ENCODE peak calls at places on chromosome 22, in ten cellular contexts. O, T, Y, K, E, S, U, D, B and V are unnamed samples.

GRCh38 chr22:41512421-41513194 is 31.7 kb downstream of the POLR3H start:
- DNase-seq in S (peak), E (peak), T (no peak), K (peak), B (no peak), U (peak), D (no peak), Y (peak), O (no peak), V (peak)

GRCh38 chr22:31400023-31400397 is 606 bp downstream of the DRG1 start:
- DNase-seq in S (peak), K (peak), T (no peak), E (no peak), O (no peak), U (peak), D (no peak), Y (no peak), B (no peak), V (no peak)

GRCh38 chr22:25236417-25236816 is 17.0 kb downstream of the CRYBB2 start:
- DNase-seq in Y (no peak), D (no peak), U (no peak), K (no peak), O (no peak), T (no peak), E (no peak), B (no peak), S (no peak), V (no peak)

GRCh38 chr22:29268511-29269229 is 602 bp downstream of the EWSR1 start:
- DNase-seq in Y (peak), S (peak), B (no peak), U (peak), E (peak), T (no peak), D (peak), O (peak), K (peak), V (no peak)

GRCh38 chr22:48321986-48322545 is 1505.6 kb downstream of the BRD1 start:
- DNase-seq in K (no peak), Y (no peak), E (no peak), U (no peak), S (no peak), B (no peak), O (no peak), D (no peak), T (no peak), V (no peak)

GRCh38 chr22:49391436-49391835 is 436.2 kb downstream of the BRD1 start:
- DNase-seq in Y (no peak), U (no peak), K (no peak), D (no peak), S (no peak), B (no peak), O (no peak), T (no peak), E (no peak), V (no peak)

GRCh38 chr22:24768537-24769374 is 5.8 kb downstream of the PIWIL3 start:
- DNase-seq in S (peak), D (peak), E (peak), K (peak), Y (peak), B (no peak), U (peak), T (no peak), O (peak), V (peak)

GRCh38 chr22:22348815-22349454 is 104.3 kb downstream of the VPREB1 start:
- DNase-seq in D (no peak), T (no peak), Y (no peak), E (no peak), O (no peak), K (no peak), S (no peak), U (no peak), B (no peak), V (no peak)

GRCh38 chr22:50343541-50343935 is 411 bp downstream of the PPP6R2 start:
- DNase-seq in D (no peak), U (no peak), B (no peak), Y (no peak), K (no peak), E (no peak), T (no peak), O (no peak), S (no peak), V (no peak)

GRCh38 chr22:30424471-30425326 is 869 bp upstream of the MTFP1 start:
- DNase-seq in S (peak), U (peak), O (no peak), B (no peak), D (no peak), Y (peak), T (no peak), E (no peak), K (peak), V (no peak)

GRCh38 chr22:33393432-33393831 is 335.3 kb upstream of the SYN3 start:
- DNase-seq in K (no peak), S (no peak), U (no peak), D (no peak), E (no peak), T (no peak), O (no peak), B (no peak), Y (no peak), V (no peak)

GRCh38 chr22:20021196-20022181 is 579 bp downstream of the TANGO2 start:
- DNase-seq in Y (peak), S (peak), E (no peak), T (no peak), O (peak), U (no peak), D (peak), B (no peak), K (peak), V (no peak)

GRCh38 chr22:22721681-22722309 is 77.4 kb downstream of the GGTLC2 start:
- DNase-seq in E (no peak), T (no peak), U (no peak), D (peak), K (peak), O (no peak), S (peak), Y (no peak), B (no peak), V (no peak)

GRCh38 chr22:45210577-45211431 is 29.9 kb downstream of the KIAA0930 start:
- DNase-seq in O (no peak), U (no peak), B (no peak), T (no peak), K (no peak), D (no peak), E (no peak), S (no peak), Y (no peak), V (no peak)

GRCh38 chr22:23230348-23231068 is 50.2 kb downstream of the BCR start:
- DNase-seq in E (no peak), D (no peak), T (no peak), O (no peak), U (peak), B (no peak), Y (no peak), S (no peak), K (no peak), V (no peak)

GRCh38 chr22:35314161-35314942 is 14.7 kb downstream of the TOM1 start:
- DNase-seq in D (no peak), O (no peak), B (no peak), K (peak), U (no peak), T (no peak), S (no peak), E (no peak), Y (no peak), V (no peak)

GRCh38 chr22:31947296-31947695 is 3.0 kb downstream of the YWHAH start:
- DNase-seq in Y (no peak), E (peak), T (no peak), B (peak), K (peak), O (no peak), U (peak), S (peak), D (no peak), V (no peak)

GRCh38 chr22:47784367-47784983 is 1022.0 kb downstream of the TBC1D22A start:
- DNase-seq in U (no peak), T (no peak), Y (no peak), K (no peak), D (no peak), S (no peak), E (no peak), O (no peak), B (no peak), V (no peak)

GRCh38 chr22:42268852-42269406 is 1.5 kb downstream of the TCF20 start:
- DNase-seq in Y (no peak), T (no peak), E (peak), B (no peak), O (no peak), D (no peak), K (no peak), S (no peak), U (no peak), V (no peak)

GRCh38 chr22:35205141-35205775 is 52.0 kb upstream of the HMGXB4 start:
- DNase-seq in O (no peak), S (no peak), E (no peak), U (peak), D (no peak), T (no peak), B (no peak), K (no peak), Y (no peak), V (no peak)

GRCh38 chr22:44261164-44261860 is 51.4 kb downstream of the SHISAL1 start:
- DNase-seq in D (no peak), B (no peak), O (no peak), U (no peak), Y (no peak), E (no peak), T (no peak), S (no peak), K (no peak), V (no peak)

GRCh38 chr22:29820941-29821789 is 16.9 kb downstream of the ASCC2 start:
- DNase-seq in Y (peak), S (peak), T (no peak), U (no peak), B (peak), K (peak), D (no peak), E (peak), O (peak), V (peak)

GRCh38 chr22:17969732-17970131 is 54.6 kb downstream of the MICAL3 start:
- DNase-seq in T (no peak), U (peak), K (peak), S (peak), E (peak), Y (no peak), O (no peak), B (no peak), D (no peak), V (peak)

GRCh38 chr22:42162728-42163489 is 32.3 kb upstream of the CYP2D6 start:
- DNase-seq in E (peak), D (no peak), U (no peak), B (no peak), T (no peak), O (no peak), K (peak), Y (no peak), S (no peak), V (no peak)

GRCh38 chr22:30365891-30366290 is 9.1 kb downstream of the CCDC157 start:
- DNase-seq in O (no peak), S (no peak), Y (no peak), K (no peak), B (no peak), D (no peak), T (no peak), E (no peak), U (no peak), V (no peak)

GRCh38 chr22:38240734-38241252 is 32.0 kb downstream of the TMEM184B start:
- DNase-seq in S (peak), K (peak), Y (peak), O (no peak), E (peak), D (peak), T (no peak), U (peak), B (peak), V (peak)

GRCh38 chr22:22103078-22103593 is 120.5 kb upstream of the TOP3B start:
- DNase-seq in S (peak), O (no peak), E (no peak), D (no peak), U (peak), T (no peak), Y (no peak), K (peak), B (no peak), V (no peak)

GRCh38 chr22:32662587-32662915 is 139.0 kb upstream of the TIMP3 start:
- DNase-seq in K (no peak), Y (no peak), B (no peak), U (no peak), E (no peak), O (no peak), S (no peak), T (no peak), D (no peak), V (no peak)

GRCh38 chr22:49936973-49937757 is 18.7 kb downstream of the CRELD2 start:
- DNase-seq in S (no peak), T (no peak), E (no peak), B (no peak), K (no peak), Y (no peak), D (peak), U (no peak), O (no peak), V (no peak)

GRCh38 chr22:37604875-37605274 is 3.8 kb upstream of the GGA1 start:
- DNase-seq in O (no peak), S (no peak), B (no peak), E (no peak), U (no peak), Y (no peak), K (no peak), T (peak), D (no peak), V (no peak)

GRCh38 chr22:49084203-49084602 is 743.5 kb downstream of the BRD1 start:
- DNase-seq in B (no peak), E (no peak), K (no peak), D (no peak), T (no peak), Y (no peak), O (no peak), S (no peak), U (peak), V (no peak)

GRCh38 chr22:36180038-36180880 is 19.7 kb upstream of the APOL3 start:
- DNase-seq in K (peak), D (peak), E (peak), S (peak), T (peak), O (peak), B (peak), Y (peak), U (peak), V (peak)

GRCh38 chr22:50303848-50304527 is 3.5 kb downstream of the PLXNB2 start:
- DNase-seq in S (no peak), D (no peak), Y (peak), T (no peak), U (peak), B (no peak), E (no peak), O (peak), K (peak), V (no peak)

GRCh38 chr22:50641696-50642607 is 14.0 kb upstream of the ARSA start:
- DNase-seq in U (peak), B (no peak), K (no peak), E (no peak), D (no peak), O (no peak), Y (no peak), S (no peak), T (no peak), V (no peak)

GRCh38 chr22:36822581-36822980 is 5.7 kb upstream of the PVALB start:
- DNase-seq in B (no peak), U (peak), E (no peak), S (no peak), Y (no peak), K (no peak), O (no peak), T (no peak), D (no peak), V (no peak)